ENCODE peak calls at places on chromosomes 4 and X, in ten cellular contexts. K is GM12865, A is body of pancreas, S is ascending aorta, U is endothelial cell of umbilical vein, J is GM23338, W is cardiac fibroblast, D is astrocyte of the spinal cord, Y is IMR-90, E is nephron progenitor cell. L is an unnamed sample.

GRCh38 chrX:109448539-109448938 is 33.3 kb downstream of the GUCY2F start:
- DNase-seq in K (no peak), A (no peak), S (no peak), U (no peak), J (no peak), W (no peak), D (no peak), Y (no peak), E (no peak), L (no peak)

GRCh38 chr4:145774473-145774872 is 94.5 kb downstream of the C4orf51 start:
- DNase-seq in K (no peak), A (no peak), S (no peak), U (no peak), J (no peak), W (no peak), D (no peak), Y (no peak), E (no peak), L (no peak)

GRCh38 chrX:149314031-149314430 is 191.1 kb downstream of the IDS start:
- DNase-seq in K (no peak), A (no peak), S (no peak), U (no peak), J (no peak), W (peak; percentile 81), D (peak; percentile 23), Y (no peak), E (no peak), L (peak; percentile 22)

GRCh38 chr4:121072836-121073362 is 564 bp upstream of the NDNF start:
- DNase-seq in K (no peak), A (peak; percentile 7), S (no peak), U (peak; percentile 5), J (peak; percentile 41), W (no peak), D (no peak), Y (no peak), E (peak; percentile 58), L (no peak)

GRCh38 chrX:153902388-153902787 is 2.1 kb upstream of the AVPR2 start:
- DNase-seq in K (no peak), A (no peak), S (no peak), U (peak; percentile 2), J (no peak), W (no peak), D (no peak), Y (no peak), E (no peak), L (no peak)

GRCh38 chr4:159267023-159267939 is 164.4 kb downstream of the RAPGEF2 start:
- DNase-seq in K (no peak), A (no peak), S (no peak), U (peak; percentile 83), J (no peak), W (peak; percentile 43), D (peak; percentile 43), Y (peak; percentile 48), E (no peak), L (no peak)

GRCh38 chr4:42554072-42554471 is 102.8 kb downstream of the ATP8A1 start:
- DNase-seq in K (no peak), A (no peak), S (no peak), U (no peak), J (no peak), W (no peak), D (no peak), Y (no peak), E (no peak), L (no peak)

GRCh38 chr4:173319696-173320095 is 14.5 kb downstream of the HMGB2 start:
- DNase-seq in K (no peak), A (no peak), S (no peak), U (no peak), J (no peak), W (peak; percentile 66), D (no peak), Y (peak; percentile 45), E (no peak), L (no peak)

GRCh38 chrX:105822138-105823091 is at the start of gene NRK:
- DNase-seq in K (no peak), A (peak; percentile 20), S (peak; percentile 63), U (peak; percentile 31), J (peak; percentile 47), W (peak; percentile 9), D (peak; percentile 42), Y (no peak), E (peak; percentile 29), L (peak; percentile 5)

GRCh38 chr4:161010227-161010626 is 1153.6 kb downstream of the FSTL5 start:
- DNase-seq in K (no peak), A (no peak), S (no peak), U (no peak), J (no peak), W (no peak), D (no peak), Y (no peak), E (no peak), L (no peak)

GRCh38 chrX:24190500-24191156 is 41.1 kb downstream of the ZFX start:
- DNase-seq in K (no peak), A (peak; percentile 51), S (no peak), U (no peak), J (no peak), W (peak; percentile 44), D (peak; percentile 22), Y (peak; percentile 71), E (no peak), L (no peak)

GRCh38 chrX:40143001-40143400 is 45.2 kb upstream of the BCOR start:
- DNase-seq in K (no peak), A (no peak), S (no peak), U (no peak), J (peak; percentile 43), W (no peak), D (no peak), Y (no peak), E (no peak), L (no peak)

GRCh38 chrX:150887906-150888465 is 10.5 kb downstream of the CD99L2 start:
- DNase-seq in K (no peak), A (no peak), S (no peak), U (no peak), J (no peak), W (peak; percentile 56), D (peak; percentile 64), Y (peak; percentile 45), E (no peak), L (peak; percentile 22)

GRCh38 chrX:72301781-72302180 is 3.9 kb downstream of the CITED1 start:
- DNase-seq in K (no peak), A (no peak), S (no peak), U (no peak), J (no peak), W (no peak), D (no peak), Y (no peak), E (no peak), L (no peak)

DNA sequence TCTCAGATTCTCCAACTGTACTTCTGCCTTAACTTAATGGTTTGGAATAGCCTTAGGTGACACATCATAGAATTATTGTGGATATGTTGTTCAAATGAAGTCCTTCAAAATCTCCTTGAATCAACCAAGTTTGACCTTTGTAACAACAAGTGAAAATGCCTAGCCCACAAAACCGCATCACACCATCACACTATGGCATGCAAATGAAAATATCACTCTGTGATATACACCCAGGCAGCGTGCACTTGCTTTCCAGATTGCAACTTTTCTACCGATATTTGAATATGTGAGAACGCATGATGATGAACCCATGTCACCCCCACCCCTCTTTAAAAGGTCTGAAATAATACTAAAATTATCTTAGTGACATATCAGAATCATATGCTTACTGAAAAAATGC is 656.7 kb downstream of the GABRG1 start:
- DNase-seq in K (no peak), A (no peak), S (no peak), U (no peak), J (no peak), W (no peak), D (no peak), Y (no peak), E (no peak), L (no peak)
- TF ChIP-seq CTCF in K (no peak), A (no peak), S (no peak), U (no peak), J (no peak), W (no peak), D (no peak), Y (no peak), E (no peak), L (no peak)

GRCh38 chrX:130082244-130083106 is 27.8 kb downstream of the ELF4 start:
- DNase-seq in K (peak; percentile 81), A (no peak), S (no peak), U (no peak), J (no peak), W (no peak), D (no peak), Y (no peak), E (no peak), L (no peak)
- TF ChIP-seq CTCF in K (peak; percentile 49), A (no peak), S (no peak), U (no peak), J (no peak), W (peak; percentile 9), D (no peak), Y (no peak), E (no peak), L (peak; percentile 13)

DNA sequence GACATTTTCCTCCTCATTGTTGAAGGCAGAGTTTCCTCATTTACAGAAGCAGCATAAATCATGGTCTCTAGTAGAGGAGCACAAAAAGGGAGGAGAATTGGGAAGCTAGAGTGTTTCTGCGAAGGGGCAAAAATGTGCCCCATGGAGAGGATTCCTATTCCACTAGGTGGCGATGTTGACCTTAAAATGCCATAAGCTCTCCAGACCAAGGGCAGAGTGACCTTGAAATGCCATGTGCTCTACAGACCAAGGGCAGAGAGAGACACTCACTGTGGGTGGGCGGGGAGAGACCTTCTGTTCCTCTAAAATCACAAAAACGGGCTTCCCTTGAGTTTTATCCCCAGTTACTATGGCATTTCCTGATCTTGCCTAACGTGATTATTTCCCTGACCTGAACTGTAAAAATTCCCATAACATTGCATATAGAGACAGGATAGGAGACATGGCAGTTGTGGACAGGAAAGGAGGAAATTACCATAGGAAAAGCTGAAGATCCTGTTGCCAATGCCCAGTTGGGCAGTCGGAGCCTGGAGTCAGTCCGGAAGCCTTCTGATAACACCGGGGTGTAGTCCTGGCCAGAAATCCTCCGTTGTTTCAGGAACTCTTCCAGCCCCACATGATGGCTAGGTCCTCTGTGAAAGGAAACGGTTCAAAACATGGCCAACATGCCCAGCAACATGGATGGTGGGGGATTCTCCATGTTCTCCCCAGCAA is 567.7 kb downstream of the MAGEB5 start:
- DNase-seq in K (peak; percentile 55), A (peak; percentile 52), S (no peak), U (peak; percentile 87), J (peak; percentile 77), W (peak; percentile 48), D (peak; percentile 20), Y (peak; percentile 11), E (peak; percentile 27), L (peak; percentile 5)
- TF ChIP-seq CTCF in K (peak; percentile 43), A (peak; percentile 39), S (no peak), U (peak; percentile 33), J (peak; percentile 76), W (peak; percentile 39), D (peak; percentile 55), Y (peak; percentile 37), E (peak; percentile 47), L (peak; percentile 62)

DNA sequence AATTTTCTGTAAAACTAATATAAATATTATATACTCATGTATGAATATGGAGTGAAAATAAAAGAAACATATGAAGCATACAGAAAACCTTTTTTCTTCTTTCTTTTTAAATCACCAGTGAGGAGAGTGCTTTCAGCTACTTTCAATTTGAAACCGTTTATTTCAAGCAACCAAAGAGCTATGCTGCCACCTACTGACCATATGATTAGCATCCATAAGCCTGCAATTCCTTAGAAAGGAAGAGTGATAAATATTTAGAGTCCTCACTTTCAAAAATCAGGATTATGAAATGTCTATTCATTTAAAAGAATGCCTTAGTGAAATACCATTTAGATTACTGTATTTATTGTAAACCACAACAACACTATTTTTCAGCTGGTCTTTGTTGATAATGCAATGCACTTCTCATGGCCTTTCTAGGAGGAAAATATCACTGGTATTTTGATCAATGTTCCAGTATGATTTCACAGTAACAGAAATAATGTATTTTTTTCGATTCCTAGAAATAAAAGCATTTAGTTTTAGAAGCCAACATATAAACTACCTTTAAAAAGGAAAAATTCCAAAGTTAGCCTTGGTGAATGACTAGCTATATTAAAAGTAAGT is 667.6 kb downstream of the PCDH18 start:
- DNase-seq in K (peak; percentile 74), A (peak; percentile 20), S (no peak), U (peak; percentile 82), J (peak; percentile 89), W (peak; percentile 91), D (peak; percentile 86), Y (peak; percentile 81), E (peak; percentile 46), L (peak; percentile 77)
- TF ChIP-seq CTCF in K (peak; percentile 65), A (peak; percentile 84), S (no peak), U (peak; percentile 56), J (peak; percentile 85), W (peak; percentile 73), D (peak; percentile 71), Y (peak; percentile 94), E (peak; percentile 85), L (peak; percentile 68)

L was measured in brain microvascular endothelial cell.